ENCODE peak calls at places on chromosomes 3 and 15, in six cellular contexts. A is T-helper 1 cell; O is hepatocyte; B is NCI-H1092; G is SW 1271; N is stimulated activated CD8-positive, alpha-beta memory T cell treated with anti-CD3 and anti-CD28 coated beads, Interleukin-15, amount 100 ng/mL, for 24 hours. Q is an unnamed sample.

GRCh38 chr15:84681822-84682221 is 23.8 kb upstream of the NMB start:
- DNase-seq in A (peak), O (no peak), B (no peak), G (no peak), N (no peak), Q (no peak)

GRCh38 chr3:52039846-52040245 is 16.5 kb downstream of the DUSP7 start:
- DNase-seq in A (no peak), O (peak), B (no peak), G (no peak), N (no peak), Q (no peak)

GRCh38 chr3:60133269-60133877 is 1083.5 kb upstream of the CFAP20DC start:
- DNase-seq in A (no peak), O (no peak), B (no peak), G (no peak), N (no peak), Q (no peak)

GRCh38 chr15:78808550-78808949 is 2.7 kb downstream of the ADAMTS7 start:
- DNase-seq in A (peak), O (no peak), B (no peak), G (peak), N (no peak), Q (no peak)

GRCh38 chr3:28124882-28125281 is 116.5 kb upstream of the CMC1 start:
- DNase-seq in A (no peak), O (no peak), B (no peak), G (no peak), N (no peak), Q (no peak)

GRCh38 chr3:32238816-32239637 is 547 bp downstream of the CMTM8 start:
- DNase-seq in A (peak), O (peak), B (no peak), G (peak), N (no peak), Q (no peak)

GRCh38 chr15:64804619-64805018 is 20.8 kb downstream of the PIF1 start:
- DNase-seq in A (no peak), O (no peak), B (no peak), G (no peak), N (no peak), Q (no peak)

GRCh38 chr3:142861926-142862325 is 27.0 kb downstream of the PCOLCE2 start:
- DNase-seq in A (no peak), O (no peak), B (no peak), G (no peak), N (no peak), Q (no peak)

GRCh38 chr15:36612063-36612788 is 32.8 kb downstream of the CDIN1 start:
- DNase-seq in A (no peak), O (peak), B (no peak), G (peak), N (no peak), Q (no peak)

GRCh38 chr3:125959317-125960065 is 9.5 kb upstream of the ROPN1B start:
- DNase-seq in A (no peak), O (no peak), B (no peak), G (no peak), N (no peak), Q (no peak)

GRCh38 chr15:33907326-33907725 is 61.0 kb upstream of the CHRM5 start:
- DNase-seq in A (no peak), O (no peak), B (no peak), G (no peak), N (no peak), Q (no peak)